ENCODE peak calls at places on chromosomes 2 and 18, in four cellular contexts. One of them, this sample, is unnamed. For H3K4me1, the result is how much of the 10 kb centered on the place peaks cover.

GRCh38 chr2:43084699-43085091 is 141.7 kb downstream of the ZFP36L2 start:
- DNase-seq in sigmoid colon: peak
- DNase-seq in K562: no peak
- DNase-seq in thyroid gland: peak
- DNase-seq in this sample: peak

GRCh38 chr2:138365581-138365980 is 136.0 kb upstream of the SPOPL start:
- DNase-seq in sigmoid colon: no peak
- DNase-seq in K562: no peak
- DNase-seq in thyroid gland: no peak
- DNase-seq in this sample: no peak

GRCh38 chr2:104851236-104852160 is 2.4 kb upstream of the POU3F3 start:
- DNase-seq in sigmoid colon: no peak
- DNase-seq in K562: no peak
- DNase-seq in thyroid gland: no peak
- DNase-seq in this sample: no peak

GRCh38 chr18:34773961-34774754 is 64.1 kb downstream of the DTNA start:
- DNase-seq in sigmoid colon: peak
- DNase-seq in K562: no peak
- DNase-seq in thyroid gland: peak
- DNase-seq in this sample: peak

GRCh38 chr2:159904565-159905281 is 106.7 kb upstream of the CD302 start:
- DNase-seq in sigmoid colon: no peak
- DNase-seq in K562: peak
- DNase-seq in thyroid gland: peak
- DNase-seq in this sample: peak

GRCh38 chr2:106642679-106643078 is 155.5 kb downstream of the CD8B2 start:
- DNase-seq in sigmoid colon: no peak
- DNase-seq in K562: no peak
- DNase-seq in thyroid gland: no peak
- DNase-seq in this sample: no peak

GRCh38 chr2:1794821-1795220 is 50.5 kb upstream of the PXDN start:
- DNase-seq in sigmoid colon: no peak
- DNase-seq in K562: no peak
- DNase-seq in thyroid gland: no peak
- DNase-seq in this sample: no peak

GRCh38 chr2:173124441-173124840 is 48.8 kb downstream of the MAP3K20 start:
- DNase-seq in sigmoid colon: no peak
- DNase-seq in K562: no peak
- DNase-seq in thyroid gland: peak
- DNase-seq in this sample: no peak

GRCh38 chr2:235836416-235837042 is 331.7 kb downstream of the GBX2 start:
- DNase-seq in sigmoid colon: no peak
- DNase-seq in K562: no peak
- DNase-seq in thyroid gland: peak
- DNase-seq in this sample: no peak

GRCh38 chr2:126448611-126449010 is 207.3 kb upstream of the GYPC start:
- DNase-seq in sigmoid colon: no peak
- DNase-seq in K562: no peak
- DNase-seq in thyroid gland: no peak
- DNase-seq in this sample: no peak

GRCh38 chr2:53584986-53585385 is 182.6 kb upstream of the CHAC2 start:
- DNase-seq in sigmoid colon: no peak
- DNase-seq in K562: no peak
- DNase-seq in thyroid gland: no peak
- DNase-seq in this sample: no peak

GRCh38 chr18:75248426-75249191 is 38.0 kb downstream of the TSHZ1 start:
- DNase-seq in sigmoid colon: no peak
- DNase-seq in K562: no peak
- DNase-seq in thyroid gland: no peak
- DNase-seq in this sample: no peak

GRCh38 chr2:240250985-240251847 is 110.8 kb upstream of the OTOS start:
- DNase-seq in sigmoid colon: peak
- DNase-seq in K562: peak
- DNase-seq in thyroid gland: peak
- DNase-seq in this sample: peak

GRCh38 chr2:25336446-25336845 is 5.3 kb downstream of the DNMT3A start:
- DNase-seq in sigmoid colon: no peak
- DNase-seq in K562: no peak
- DNase-seq in thyroid gland: no peak
- DNase-seq in this sample: no peak
- TF ChIP-seq CTCF in sigmoid colon: no peak
- TF ChIP-seq CTCF in K562: no peak
- TF ChIP-seq CTCF in thyroid gland: no peak
- TF ChIP-seq CTCF in this sample: no peak

GRCh38 chr18:55585586-55586521 is 2.1 kb downstream of the TCF4 start:
- DNase-seq in sigmoid colon: no peak
- DNase-seq in K562: no peak
- DNase-seq in thyroid gland: no peak
- DNase-seq in this sample: no peak
- TF ChIP-seq POLR2A in sigmoid colon: no peak
- TF ChIP-seq POLR2A in K562: no peak
- TF ChIP-seq POLR2A in thyroid gland: no peak
- TF ChIP-seq POLR2A in this sample: no peak

GRCh38 chr2:149075868-149076267 is 37.4 kb downstream of the LYPD6B start:
- DNase-seq in sigmoid colon: no peak
- DNase-seq in K562: no peak
- DNase-seq in thyroid gland: no peak
- DNase-seq in this sample: no peak
- H3K4me1 ChIP-seq in sigmoid colon: under half
- H3K4me1 ChIP-seq in K562: under half
- H3K4me1 ChIP-seq in thyroid gland: under half
- H3K4me1 ChIP-seq in this sample: under half

DNA sequence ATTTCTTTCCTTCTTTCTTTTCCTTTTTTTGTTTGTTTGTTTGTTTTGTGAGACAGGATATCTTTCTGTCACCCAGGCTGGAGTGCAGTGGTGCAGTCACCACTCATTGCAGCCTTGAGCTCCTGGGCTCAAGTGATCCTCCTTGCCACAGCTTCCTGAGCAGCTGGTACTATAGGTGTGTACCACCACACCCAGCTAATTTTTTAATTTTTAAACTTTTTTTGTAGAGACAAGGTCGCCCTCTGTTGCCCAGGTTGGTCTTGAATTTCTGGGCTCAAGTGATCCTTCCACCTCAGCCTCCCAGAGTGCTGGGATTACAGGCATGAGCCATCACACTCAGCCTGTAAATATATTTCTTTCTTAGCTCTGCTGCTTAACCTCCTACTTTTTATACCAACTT is 83.4 kb upstream of the CYP20A1 start:
- DNase-seq in sigmoid colon: no peak
- DNase-seq in K562: no peak
- DNase-seq in thyroid gland: no peak
- DNase-seq in this sample: no peak
- TF ChIP-seq CTCF in sigmoid colon: no peak
- TF ChIP-seq CTCF in K562: no peak
- TF ChIP-seq CTCF in thyroid gland: no peak
- TF ChIP-seq CTCF in this sample: no peak

GRCh38 chr18:44497294-44497693 is 183.4 kb upstream of the SETBP1 start:
- DNase-seq in sigmoid colon: no peak
- DNase-seq in K562: no peak
- DNase-seq in thyroid gland: no peak
- DNase-seq in this sample: no peak
- TF ChIP-seq POLR2A in sigmoid colon: no peak
- TF ChIP-seq POLR2A in K562: no peak
- TF ChIP-seq POLR2A in thyroid gland: no peak
- TF ChIP-seq POLR2A in this sample: no peak